ENCODE peak calls at places on chromosomes 4 and X, in five cellular contexts. One of them, this sample, is unnamed.

GRCh38 chr4:10762541-10762940 is 78.0 kb upstream of the CLNK start:
- DNase-seq in mesendoderm: peak
- DNase-seq in H9: no peak
- DNase-seq in trophoblast cell: no peak
- DNase-seq in neuronal stem cell: peak
- DNase-seq in this sample: peak

GRCh38 chr4:101960431-101960830 is 169.9 kb downstream of the BANK1 start:
- DNase-seq in mesendoderm: no peak
- DNase-seq in H9: no peak
- DNase-seq in trophoblast cell: no peak
- DNase-seq in neuronal stem cell: no peak
- DNase-seq in this sample: no peak

GRCh38 chrX:9420513-9420912 is 44.3 kb upstream of the TBL1X start:
- DNase-seq in mesendoderm: peak
- DNase-seq in H9: no peak
- DNase-seq in trophoblast cell: no peak
- DNase-seq in neuronal stem cell: no peak
- DNase-seq in this sample: no peak

GRCh38 chr4:87920478-87920877 is 55.0 kb upstream of the SPP1 start:
- DNase-seq in mesendoderm: no peak
- DNase-seq in H9: no peak
- DNase-seq in trophoblast cell: no peak
- DNase-seq in neuronal stem cell: no peak
- DNase-seq in this sample: no peak

GRCh38 chrX:87727615-87728014 is 210.0 kb downstream of the KLHL4 start:
- DNase-seq in mesendoderm: no peak
- DNase-seq in H9: no peak
- DNase-seq in trophoblast cell: no peak
- DNase-seq in neuronal stem cell: no peak
- DNase-seq in this sample: no peak

GRCh38 chrX:149151805-149152757 is 353.0 kb downstream of the IDS start:
- DNase-seq in mesendoderm: peak
- DNase-seq in H9: no peak
- DNase-seq in trophoblast cell: no peak
- DNase-seq in neuronal stem cell: no peak
- DNase-seq in this sample: peak

GRCh38 chrX:119292445-119292844 is 56.4 kb downstream of the PGRMC1 start:
- DNase-seq in mesendoderm: peak
- DNase-seq in H9: no peak
- DNase-seq in trophoblast cell: no peak
- DNase-seq in neuronal stem cell: no peak
- DNase-seq in this sample: no peak

GRCh38 chr4:1047106-1047975 is 35.9 kb downstream of the FGFRL1 start:
- DNase-seq in mesendoderm: no peak
- DNase-seq in H9: peak
- DNase-seq in trophoblast cell: no peak
- DNase-seq in neuronal stem cell: no peak
- DNase-seq in this sample: no peak

GRCh38 chrX:80876877-80877276 is 67.2 kb upstream of the BRWD3 start:
- DNase-seq in mesendoderm: peak
- DNase-seq in H9: no peak
- DNase-seq in trophoblast cell: no peak
- DNase-seq in neuronal stem cell: peak
- DNase-seq in this sample: peak

GRCh38 chr4:57103051-57103450 is 7.1 kb downstream of the IGFBP7 start:
- DNase-seq in mesendoderm: no peak
- DNase-seq in H9: no peak
- DNase-seq in trophoblast cell: no peak
- DNase-seq in neuronal stem cell: no peak
- DNase-seq in this sample: peak

GRCh38 chr4:56671373-56671772 is 9.7 kb downstream of the HOPX start:
- DNase-seq in mesendoderm: no peak
- DNase-seq in H9: no peak
- DNase-seq in trophoblast cell: no peak
- DNase-seq in neuronal stem cell: no peak
- DNase-seq in this sample: no peak

GRCh38 chrX:130974323-130974722 is 71.3 kb upstream of the ENOX2 start:
- DNase-seq in mesendoderm: no peak
- DNase-seq in H9: no peak
- DNase-seq in trophoblast cell: no peak
- DNase-seq in neuronal stem cell: no peak
- DNase-seq in this sample: peak

DNA sequence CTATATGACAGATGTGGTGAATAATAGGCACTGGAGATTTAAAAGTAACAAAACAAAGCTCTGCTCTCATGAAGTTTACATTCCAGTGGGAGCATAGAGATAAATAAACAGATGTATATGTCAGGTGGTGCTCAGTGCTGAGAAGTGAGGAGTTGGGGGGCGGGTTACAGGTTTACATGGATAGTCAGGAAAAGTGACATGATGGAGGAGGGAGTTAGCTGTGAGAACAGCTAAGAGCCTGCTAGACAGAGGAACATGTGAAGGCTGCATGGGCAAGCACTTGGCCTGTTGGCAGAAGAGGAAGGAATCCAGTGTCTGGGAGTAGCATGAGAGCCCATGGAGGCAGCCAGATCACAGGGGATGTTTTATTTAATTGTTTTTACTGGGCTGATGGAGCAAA is 10.2 kb upstream of the TMEM156 start:
- DNase-seq in mesendoderm: no peak
- DNase-seq in H9: no peak
- DNase-seq in trophoblast cell: peak
- DNase-seq in neuronal stem cell: no peak
- DNase-seq in this sample: peak
- H2BK120ac ChIP-seq in mesendoderm: no peak
- H2BK120ac ChIP-seq in H9: no peak
- H2BK120ac ChIP-seq in trophoblast cell: no peak
- H2BK120ac ChIP-seq in neuronal stem cell: no peak
- H2BK120ac ChIP-seq in this sample: peak

GRCh38 chr4:80129785-80130184 is 56.8 kb upstream of the ANTXR2 start:
- DNase-seq in mesendoderm: no peak
- DNase-seq in H9: no peak
- DNase-seq in trophoblast cell: no peak
- DNase-seq in neuronal stem cell: no peak
- DNase-seq in this sample: no peak

GRCh38 chr4:80126435-80126834 is 53.4 kb upstream of the ANTXR2 start:
- DNase-seq in mesendoderm: no peak
- DNase-seq in H9: no peak
- DNase-seq in trophoblast cell: no peak
- DNase-seq in neuronal stem cell: no peak
- DNase-seq in this sample: no peak

GRCh38 chr4:80127870-80128419 is 54.9 kb upstream of the ANTXR2 start:
- DNase-seq in mesendoderm: no peak
- DNase-seq in H9: no peak
- DNase-seq in trophoblast cell: no peak
- DNase-seq in neuronal stem cell: no peak
- DNase-seq in this sample: no peak

GRCh38 chr4:80125252-80126177 is 52.5 kb upstream of the ANTXR2 start:
- DNase-seq in mesendoderm: peak
- DNase-seq in H9: no peak
- DNase-seq in trophoblast cell: no peak
- DNase-seq in neuronal stem cell: no peak
- DNase-seq in this sample: peak

GRCh38 chr4:80128941-80129340 is 55.9 kb upstream of the ANTXR2 start:
- DNase-seq in mesendoderm: peak
- DNase-seq in H9: no peak
- DNase-seq in trophoblast cell: no peak
- DNase-seq in neuronal stem cell: no peak
- DNase-seq in this sample: no peak
- H2BK120ac ChIP-seq in mesendoderm: no peak
- H2BK120ac ChIP-seq in H9: no peak
- H2BK120ac ChIP-seq in trophoblast cell: no peak
- H2BK120ac ChIP-seq in neuronal stem cell: no peak
- H2BK120ac ChIP-seq in this sample: no peak

GRCh38 chrX:44542567-44543325 is at the start of gene FUNDC1:
- DNase-seq in mesendoderm: peak
- DNase-seq in H9: peak
- DNase-seq in trophoblast cell: peak
- DNase-seq in neuronal stem cell: peak
- DNase-seq in this sample: peak
- H2BK120ac ChIP-seq in mesendoderm: no peak
- H2BK120ac ChIP-seq in H9: no peak
- H2BK120ac ChIP-seq in trophoblast cell: peak
- H2BK120ac ChIP-seq in neuronal stem cell: no peak
- H2BK120ac ChIP-seq in this sample: peak

GRCh38 chr4:103026868-103027267 is 7.4 kb upstream of the SLC9B1 start:
- DNase-seq in mesendoderm: no peak
- DNase-seq in H9: no peak
- DNase-seq in trophoblast cell: no peak
- DNase-seq in neuronal stem cell: no peak
- DNase-seq in this sample: no peak

GRCh38 chr4:103030791-103031190 is 11.3 kb upstream of the SLC9B1 start:
- DNase-seq in mesendoderm: no peak
- DNase-seq in H9: no peak
- DNase-seq in trophoblast cell: peak
- DNase-seq in neuronal stem cell: no peak
- DNase-seq in this sample: no peak

GRCh38 chr4:103019319-103020124 is at the start of gene SLC9B1:
- DNase-seq in mesendoderm: peak
- DNase-seq in H9: peak
- DNase-seq in trophoblast cell: peak
- DNase-seq in neuronal stem cell: peak
- DNase-seq in this sample: peak

GRCh38 chr4:103021120-103021519 is 1.6 kb upstream of the SLC9B1 start:
- DNase-seq in mesendoderm: no peak
- DNase-seq in H9: no peak
- DNase-seq in trophoblast cell: no peak
- DNase-seq in neuronal stem cell: no peak
- DNase-seq in this sample: no peak

DNA sequence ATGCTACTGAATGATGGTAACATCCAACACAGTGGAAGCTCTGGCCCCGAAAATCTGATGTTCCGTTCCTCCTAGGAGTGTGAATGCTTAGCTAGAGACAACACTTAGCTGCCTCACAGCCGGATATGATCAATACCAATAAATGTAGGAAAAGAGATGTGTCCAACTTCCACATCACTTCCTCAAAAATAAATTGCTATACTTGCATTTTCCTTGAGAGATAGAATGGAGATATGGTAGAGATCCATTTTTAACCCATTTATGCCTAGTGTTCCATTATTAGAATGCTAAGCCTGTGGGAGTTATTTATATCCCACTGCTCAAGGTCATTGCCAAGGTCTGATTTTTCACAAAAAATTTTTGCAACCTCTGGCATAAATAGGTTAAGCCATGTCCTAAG is 5.5 kb upstream of the SLC9B1 start:
- DNase-seq in mesendoderm: no peak
- DNase-seq in H9: no peak
- DNase-seq in trophoblast cell: no peak
- DNase-seq in neuronal stem cell: no peak
- DNase-seq in this sample: no peak
- H2BK120ac ChIP-seq in mesendoderm: no peak
- H2BK120ac ChIP-seq in H9: no peak
- H2BK120ac ChIP-seq in trophoblast cell: no peak
- H2BK120ac ChIP-seq in neuronal stem cell: no peak
- H2BK120ac ChIP-seq in this sample: no peak

DNA sequence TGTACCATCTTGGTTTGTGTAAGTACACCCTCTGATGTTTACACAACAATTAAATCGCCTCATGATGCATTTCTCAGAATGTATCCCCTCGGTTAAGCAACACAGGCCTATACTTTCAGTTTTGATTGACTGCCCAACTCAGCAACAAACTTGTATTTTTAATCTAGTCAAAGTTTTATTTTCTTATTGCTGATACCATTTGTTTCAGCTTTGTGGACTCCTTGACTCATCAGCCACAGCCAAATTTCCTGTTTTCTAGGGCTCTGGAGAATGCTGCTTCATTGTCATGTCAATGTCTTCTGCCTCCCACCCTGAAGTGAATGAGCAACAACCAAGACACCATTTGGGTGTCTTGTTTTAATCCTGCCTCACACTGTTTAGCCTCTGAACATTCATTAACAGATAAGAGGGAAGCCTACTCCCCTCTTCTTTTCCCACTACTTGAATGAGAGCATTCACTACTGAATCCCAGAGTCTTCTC is 14.0 kb downstream of the BBS12 start:
- DNase-seq in mesendoderm: no peak
- DNase-seq in H9: no peak
- DNase-seq in trophoblast cell: no peak
- DNase-seq in neuronal stem cell: no peak
- DNase-seq in this sample: peak
- H2BK120ac ChIP-seq in mesendoderm: no peak
- H2BK120ac ChIP-seq in H9: no peak
- H2BK120ac ChIP-seq in trophoblast cell: no peak
- H2BK120ac ChIP-seq in neuronal stem cell: no peak
- H2BK120ac ChIP-seq in this sample: no peak

DNA sequence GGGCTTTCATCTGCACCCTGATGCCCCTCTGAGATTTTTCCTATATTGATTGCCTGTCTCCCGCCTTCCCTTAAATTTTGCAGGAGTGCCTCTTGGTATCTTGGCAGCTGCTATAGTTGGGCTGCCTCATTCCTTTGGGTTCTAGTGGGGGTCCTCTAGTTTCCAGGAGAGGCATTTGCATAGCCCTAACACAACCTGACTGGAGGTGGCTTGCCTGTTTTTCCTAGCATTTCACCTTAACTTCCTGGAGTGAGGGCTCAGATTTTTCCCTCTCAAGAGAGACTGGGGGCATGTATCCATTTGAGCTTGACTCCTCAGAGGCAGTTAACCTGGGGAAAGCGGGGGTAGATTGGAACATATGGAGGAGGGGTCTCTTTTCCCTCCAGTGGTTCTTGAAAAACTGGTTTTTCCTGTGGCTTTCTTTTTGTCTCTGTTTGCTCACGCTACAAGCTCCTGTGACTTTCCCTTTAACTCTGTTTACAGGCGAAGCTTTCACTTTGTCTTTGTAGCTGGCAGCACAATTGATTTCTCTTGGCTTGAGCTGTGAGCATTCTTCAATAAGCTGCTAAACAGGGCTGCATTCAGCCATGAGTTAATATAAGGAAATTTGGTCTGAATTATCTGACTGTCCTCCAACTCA is 45.9 kb downstream of the UGT2A3 start:
- DNase-seq in mesendoderm: peak
- DNase-seq in H9: peak
- DNase-seq in trophoblast cell: no peak
- DNase-seq in neuronal stem cell: peak
- DNase-seq in this sample: no peak
- H2BK120ac ChIP-seq in mesendoderm: peak
- H2BK120ac ChIP-seq in H9: peak
- H2BK120ac ChIP-seq in trophoblast cell: peak
- H2BK120ac ChIP-seq in neuronal stem cell: no peak
- H2BK120ac ChIP-seq in this sample: no peak

GRCh38 chrX:14963447-14964236 is 90.4 kb downstream of the MOSPD2 start:
- DNase-seq in mesendoderm: no peak
- DNase-seq in H9: no peak
- DNase-seq in trophoblast cell: no peak
- DNase-seq in neuronal stem cell: no peak
- DNase-seq in this sample: peak
- H2BK120ac ChIP-seq in mesendoderm: no peak
- H2BK120ac ChIP-seq in H9: no peak
- H2BK120ac ChIP-seq in trophoblast cell: no peak
- H2BK120ac ChIP-seq in neuronal stem cell: no peak
- H2BK120ac ChIP-seq in this sample: no peak

DNA sequence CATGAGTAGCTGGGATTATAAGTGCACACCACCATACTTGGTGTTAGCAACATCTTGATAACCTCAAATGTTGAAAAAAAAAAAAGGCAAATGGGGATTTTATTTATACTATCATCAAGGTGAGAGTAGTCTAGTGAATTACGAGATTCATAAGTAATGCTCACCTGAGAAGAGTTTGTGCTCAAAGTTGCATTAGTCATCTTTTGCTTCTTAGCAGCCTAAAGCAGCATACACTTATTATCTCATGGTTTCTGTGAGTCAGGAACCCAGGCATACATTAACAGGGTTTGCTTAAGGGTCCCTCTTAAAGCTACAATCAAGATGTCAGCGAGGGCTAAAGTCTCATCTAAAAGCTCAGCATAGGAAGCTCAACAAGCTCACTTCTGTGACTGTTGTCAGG is 8.2 kb upstream of the EXOSC9 start:
- DNase-seq in mesendoderm: no peak
- DNase-seq in H9: no peak
- DNase-seq in trophoblast cell: no peak
- DNase-seq in neuronal stem cell: no peak
- DNase-seq in this sample: no peak
- H2BK120ac ChIP-seq in mesendoderm: no peak
- H2BK120ac ChIP-seq in H9: no peak
- H2BK120ac ChIP-seq in trophoblast cell: no peak
- H2BK120ac ChIP-seq in neuronal stem cell: no peak
- H2BK120ac ChIP-seq in this sample: no peak